ENCODE peak calls at places on chromosomes 13 and 19, in five cellular contexts. Q is astrocyte of the spinal cord, T is dorsolateral prefrontal cortex, L is K562, X is WTC11. H is an unnamed sample.

GRCh38 chr19:41452584-41453275 is 9.8 kb downstream of the ERICH4 start:
- DNase-seq in T (no peak), X (no peak), Q (no peak), L (no peak), H (no peak)

GRCh38 chr13:55517312-55517711 is 1623.4 kb upstream of the PRR20A start:
- DNase-seq in T (no peak), X (peak), L (no peak), Q (no peak), H (peak)

GRCh38 chr13:114081761-114082681 is 50.4 kb downstream of the RASA3 start:
- DNase-seq in T (peak), X (peak), L (no peak), Q (no peak), H (no peak)

GRCh38 chr19:2805991-2806649 is 13.5 kb upstream of the ZNF554 start:
- DNase-seq in Q (no peak), T (no peak), L (no peak), X (no peak), H (no peak)

GRCh38 chr13:29908917-29909755 is 58.7 kb upstream of the UBL3 start:
- DNase-seq in T (no peak), X (no peak), Q (no peak), L (no peak), H (no peak)

GRCh38 chr13:86567119-86567518 is 767.9 kb upstream of the SLITRK6 start:
- DNase-seq in L (no peak), T (no peak), X (peak), Q (no peak), H (no peak)

GRCh38 chr13:23020246-23020843 is 160.4 kb upstream of the SGCG start:
- DNase-seq in T (peak), L (peak), Q (peak), X (peak), H (peak)

GRCh38 chr13:102277286-102277685 is 124.6 kb downstream of the FGF14 start:
- DNase-seq in L (no peak), T (no peak), Q (no peak), X (no peak), H (no peak)

GRCh38 chr13:75486654-75487053 is 4.7 kb upstream of the TBC1D4 start:
- DNase-seq in T (no peak), X (no peak), L (no peak), Q (no peak), H (no peak)

GRCh38 chr19:38079926-38080380 is 144.1 kb downstream of the DPF1 start:
- DNase-seq in Q (peak), L (no peak), T (no peak), X (no peak), H (no peak)

GRCh38 chr13:113298001-113298945 is 1.2 kb downstream of the LAMP1 start:
- DNase-seq in L (no peak), T (no peak), Q (peak), X (no peak), H (no peak)

GRCh38 chr13:23695711-23696512 is 125.7 kb downstream of the TNFRSF19 start:
- DNase-seq in L (no peak), Q (no peak), X (peak), T (no peak), H (no peak)

GRCh38 chr13:98144501-98145350 is 1.8 kb downstream of the FARP1 start:
- DNase-seq in X (peak), Q (peak), T (peak), L (no peak), H (peak)
- TF ChIP-seq CTCF in X (no peak), Q (peak), T (no peak), L (no peak), H (no peak)

DNA sequence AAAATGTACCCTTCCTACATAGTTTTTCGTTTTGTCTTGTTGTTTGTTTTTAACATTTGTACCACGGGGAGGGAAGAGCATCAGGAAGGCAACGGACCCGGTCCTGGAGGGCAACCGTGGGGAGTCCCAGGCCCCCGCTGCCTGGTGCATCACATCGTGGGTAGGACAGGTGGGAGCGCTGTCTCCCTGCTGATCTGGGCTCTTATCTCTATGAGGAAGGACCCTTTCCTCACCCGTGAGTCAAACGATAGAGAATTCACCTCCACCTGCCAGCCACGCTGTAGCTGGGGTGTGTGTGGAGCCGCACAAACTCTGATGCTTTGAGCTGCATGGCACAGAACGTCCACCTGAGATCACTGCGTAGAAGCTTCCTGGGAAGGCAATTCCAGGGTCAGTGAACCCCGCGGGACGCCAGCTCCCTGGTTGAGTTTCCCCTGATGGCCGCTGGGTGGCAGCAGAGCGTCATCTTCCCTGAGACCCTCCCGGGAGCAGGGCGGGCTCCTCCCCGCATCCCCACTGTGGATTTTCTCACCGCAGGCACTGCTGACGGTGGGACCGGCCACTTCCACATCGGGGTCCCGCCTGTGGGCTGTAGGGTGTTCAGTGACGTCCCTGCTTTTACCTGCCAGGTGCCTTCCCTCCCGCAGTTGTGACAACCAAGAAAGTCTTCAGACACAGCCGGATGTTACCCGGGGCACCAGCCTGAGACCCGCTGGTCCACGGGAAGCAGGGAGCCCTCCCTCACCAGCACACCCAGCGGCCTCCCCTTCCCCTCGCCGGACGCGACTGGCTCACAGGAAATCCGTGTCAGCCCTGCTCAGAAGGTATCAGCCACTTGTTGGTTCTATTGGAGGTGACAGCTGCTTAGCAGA is 54.7 kb downstream of the ZNF787 start:
- DNase-seq in L (peak), T (peak), Q (peak), X (peak), H (peak)
- TF ChIP-seq CTCF in L (peak), T (peak), Q (peak), X (peak), H (peak)

GRCh38 chr13:30978981-30979956 is 46.8 kb downstream of the TEX26 start:
- DNase-seq in T (no peak), X (peak), L (peak), Q (no peak), H (peak)
- TF ChIP-seq CTCF in T (peak), X (peak), L (peak), Q (peak), H (peak)

DNA sequence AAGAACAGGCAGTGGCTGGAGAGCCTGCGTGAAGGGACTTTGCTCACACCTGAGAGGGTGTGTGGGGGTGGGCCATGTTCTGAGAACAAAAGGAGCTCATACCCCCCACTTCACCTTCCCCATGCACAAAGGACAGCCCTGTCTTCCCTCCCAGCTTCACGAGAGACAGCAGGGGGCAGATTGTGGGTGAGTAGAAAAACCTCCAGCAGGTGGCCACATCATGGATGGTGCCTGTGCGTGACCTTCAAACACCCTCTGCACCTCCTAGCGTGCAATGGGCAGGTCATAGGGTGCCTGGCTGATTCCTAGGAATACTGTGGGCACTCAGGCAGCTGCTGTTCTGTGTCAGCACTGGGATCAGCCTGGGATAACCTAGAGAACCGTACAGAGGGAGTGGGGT is 36.3 kb upstream of the PSG9 start:
- DNase-seq in L (peak), T (no peak), Q (no peak), X (no peak), H (no peak)
- TF ChIP-seq CTCF in L (peak), T (no peak), Q (no peak), X (no peak), H (no peak)

DNA sequence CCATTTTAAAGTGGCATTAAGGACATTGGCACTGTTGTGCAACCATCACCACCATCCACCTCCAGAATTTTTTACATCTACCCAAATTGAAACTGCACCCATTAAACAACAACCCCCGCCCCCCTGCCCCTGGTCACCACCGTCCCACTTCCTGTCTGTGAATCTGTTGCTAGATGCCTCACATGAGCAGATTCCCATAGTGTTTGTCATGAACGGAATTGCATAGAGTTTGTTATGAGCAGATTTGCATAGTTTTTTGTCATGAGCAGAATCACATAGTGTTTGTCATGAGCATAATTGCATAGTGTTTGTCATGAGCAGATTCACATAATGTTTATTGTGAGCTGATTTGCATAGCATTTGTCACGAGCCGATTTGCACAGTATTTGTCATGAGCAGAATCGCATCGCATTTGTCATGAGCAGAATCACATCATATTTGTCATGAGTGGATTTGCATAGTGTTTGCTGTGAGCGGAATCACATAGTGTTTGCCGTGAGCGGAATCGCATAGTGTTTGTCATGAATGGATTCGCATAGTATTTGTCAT is 54.0 kb upstream of the GTF3A start:
- DNase-seq in T (no peak), X (no peak), Q (no peak), L (no peak), H (no peak)
- TF ChIP-seq CTCF in T (no peak), X (no peak), Q (no peak), L (no peak), H (no peak)

DNA sequence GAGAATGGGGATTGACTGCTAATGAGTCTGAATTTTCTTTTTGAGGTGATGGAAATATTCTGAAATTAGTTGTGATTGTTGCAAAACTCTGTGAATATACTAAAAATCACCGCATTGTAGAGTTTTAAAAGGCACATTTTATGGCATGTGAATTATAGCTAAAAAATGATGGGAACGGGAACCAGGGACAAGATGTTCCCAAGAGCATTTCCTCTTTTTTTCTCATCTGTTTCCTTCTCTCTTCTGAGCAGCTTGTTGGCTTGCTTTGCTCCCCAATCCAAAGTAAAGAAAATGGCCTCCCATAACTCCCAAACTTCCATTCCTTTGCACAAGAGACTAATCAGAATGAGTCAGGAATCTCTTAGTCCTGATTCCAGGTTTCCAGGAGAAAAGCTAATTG is 459.2 kb downstream of the TSHZ3 start:
- DNase-seq in Q (no peak), T (no peak), X (no peak), L (no peak), H (no peak)
- TF ChIP-seq CTCF in Q (no peak), T (no peak), X (no peak), L (no peak), H (no peak)

DNA sequence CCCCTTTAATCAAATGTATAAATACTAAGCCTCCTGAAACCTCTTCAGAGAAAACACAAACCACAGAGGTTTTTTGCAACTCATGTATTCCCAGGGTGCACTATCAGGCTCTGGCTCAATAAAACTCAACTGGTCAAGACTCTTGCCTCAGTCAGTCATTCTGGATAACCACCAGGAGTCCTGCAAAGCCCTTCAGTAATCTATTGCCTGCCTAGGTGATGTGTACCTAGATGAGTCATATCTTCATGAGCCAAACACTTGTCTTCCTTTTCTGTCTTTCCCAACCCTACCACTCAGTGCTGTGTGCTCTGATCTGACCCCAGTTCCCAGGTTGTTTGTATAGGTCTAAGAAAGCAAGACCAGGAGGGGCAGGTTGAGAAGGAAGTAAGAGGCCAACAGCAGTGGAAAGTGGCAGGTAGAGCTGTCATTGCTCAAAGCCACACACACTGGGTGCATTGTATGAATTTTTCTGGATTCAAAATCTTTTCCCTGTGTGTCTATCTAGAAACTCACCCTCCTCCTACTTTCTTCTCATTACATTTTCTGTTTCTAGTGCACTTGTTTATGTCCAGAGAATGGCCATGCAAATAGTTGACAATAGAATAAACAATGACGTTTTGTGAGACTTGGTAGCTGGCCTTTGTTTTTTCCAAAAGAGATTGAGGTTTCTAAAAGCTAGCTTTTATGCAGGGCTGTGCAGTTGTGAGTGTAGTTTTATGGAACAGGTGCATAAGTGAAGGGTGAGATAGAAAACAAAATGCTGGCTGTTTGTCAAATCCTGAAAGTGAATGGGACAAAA is 48.1 kb downstream of the PSG1 start:
- DNase-seq in Q (no peak), X (no peak), T (no peak), L (no peak), H (no peak)
- TF ChIP-seq CTCF in Q (no peak), X (no peak), T (no peak), L (no peak), H (no peak)

GRCh38 chr19:12294308-12295158 is at the start of gene ZNF44:
- DNase-seq in T (peak), L (peak), X (peak), Q (peak), H (peak)
- TF ChIP-seq CTCF in T (no peak), L (no peak), X (no peak), Q (no peak), H (no peak)

H was measured in endothelial cell.